ENCODE peak calls at places on chromosomes 16 and 17, in four cellular contexts. One of them, this sample, is unnamed.

GRCh38 chr17:16005641-16006040 is 6.0 kb downstream of the TTC19 start:
- DNase-seq in cardiac muscle cell: no peak
- DNase-seq in foreskin fibroblast: peak; percentile 59
- DNase-seq in T47D: no peak
- DNase-seq in this sample: no peak

GRCh38 chr16:50021509-50021908 is 3.5 kb upstream of the CNEP1R1 start:
- DNase-seq in cardiac muscle cell: peak; percentile 27
- DNase-seq in T47D: no peak
- DNase-seq in foreskin fibroblast: no peak
- DNase-seq in this sample: no peak

GRCh38 chr17:29722411-29723198 is 99.9 kb upstream of the CORO6 start:
- DNase-seq in foreskin fibroblast: peak; percentile 81
- DNase-seq in cardiac muscle cell: peak; percentile 98
- DNase-seq in T47D: no peak
- DNase-seq in this sample: peak; percentile 87

GRCh38 chr17:74798239-74798707 is 22.1 kb upstream of the NAT9 start:
- DNase-seq in T47D: no peak
- DNase-seq in foreskin fibroblast: peak; percentile 56
- DNase-seq in cardiac muscle cell: no peak
- DNase-seq in this sample: no peak

GRCh38 chr17:6706996-6707395 is 6.2 kb downstream of the SLC13A5 start:
- DNase-seq in foreskin fibroblast: no peak
- DNase-seq in T47D: no peak
- DNase-seq in cardiac muscle cell: no peak
- DNase-seq in this sample: no peak

GRCh38 chr17:50583636-50584035 is 23.1 kb downstream of the CACNA1G start:
- DNase-seq in cardiac muscle cell: no peak
- DNase-seq in foreskin fibroblast: no peak
- DNase-seq in T47D: no peak
- DNase-seq in this sample: no peak

GRCh38 chr17:59840908-59841666 is 51.7 kb downstream of the TUBD1 start:
- DNase-seq in foreskin fibroblast: peak; percentile 38
- DNase-seq in cardiac muscle cell: peak; percentile 79
- DNase-seq in T47D: no peak
- DNase-seq in this sample: no peak

GRCh38 chr16:67655363-67655762 is 4.7 kb downstream of the ACD start:
- DNase-seq in foreskin fibroblast: no peak
- DNase-seq in T47D: no peak
- DNase-seq in cardiac muscle cell: no peak
- DNase-seq in this sample: peak; percentile 16

GRCh38 chr17:9215465-9215864 is 194.2 kb downstream of the NTN1 start:
- DNase-seq in T47D: no peak
- DNase-seq in foreskin fibroblast: no peak
- DNase-seq in cardiac muscle cell: no peak
- DNase-seq in this sample: no peak

GRCh38 chr17:17511971-17512858 is 16.0 kb upstream of the RASD1 start:
- DNase-seq in T47D: no peak
- DNase-seq in foreskin fibroblast: peak; percentile 90
- DNase-seq in cardiac muscle cell: peak; percentile 88
- DNase-seq in this sample: no peak

GRCh38 chr16:54633943-54634362 is 296.7 kb upstream of the IRX5 start:
- DNase-seq in cardiac muscle cell: peak; percentile 13
- DNase-seq in T47D: no peak
- DNase-seq in foreskin fibroblast: peak; percentile 1
- DNase-seq in this sample: no peak

GRCh38 chr17:32348483-32348800 is 1.5 kb upstream of the ZNF207 start:
- DNase-seq in foreskin fibroblast: no peak
- DNase-seq in cardiac muscle cell: no peak
- DNase-seq in T47D: no peak
- DNase-seq in this sample: no peak

GRCh38 chr17:41565338-41565737 is 6.5 kb downstream of the KRT9 start:
- DNase-seq in T47D: no peak
- DNase-seq in foreskin fibroblast: no peak
- DNase-seq in cardiac muscle cell: no peak
- DNase-seq in this sample: no peak

GRCh38 chr16:81495321-81496234 is 51.0 kb downstream of the CMIP start:
- DNase-seq in T47D: no peak
- DNase-seq in cardiac muscle cell: no peak
- DNase-seq in foreskin fibroblast: no peak
- DNase-seq in this sample: no peak

GRCh38 chr17:60740584-60740983 is 62.9 kb downstream of the BCAS3 start:
- DNase-seq in cardiac muscle cell: no peak
- DNase-seq in foreskin fibroblast: no peak
- DNase-seq in T47D: no peak
- DNase-seq in this sample: no peak

GRCh38 chr17:39841202-39841601 is 22.9 kb downstream of the IKZF3 start:
- DNase-seq in foreskin fibroblast: no peak
- DNase-seq in cardiac muscle cell: no peak
- DNase-seq in T47D: no peak
- DNase-seq in this sample: no peak

GRCh38 chr17:81037026-81037782 is 2.3 kb downstream of the BAIAP2 start:
- DNase-seq in foreskin fibroblast: no peak
- DNase-seq in T47D: peak; percentile 97
- DNase-seq in cardiac muscle cell: no peak
- DNase-seq in this sample: no peak

GRCh38 chr17:32833076-32833475 is 43.8 kb downstream of the MYO1D start:
- DNase-seq in T47D: no peak
- DNase-seq in cardiac muscle cell: no peak
- DNase-seq in foreskin fibroblast: no peak
- DNase-seq in this sample: no peak

GRCh38 chr17:76714822-76715461 is 4.2 kb upstream of the MXRA7 start:
- DNase-seq in foreskin fibroblast: peak; percentile 80
- DNase-seq in T47D: no peak
- DNase-seq in cardiac muscle cell: peak; percentile 70
- DNase-seq in this sample: peak; percentile 77

GRCh38 chr16:15777533-15778203 is 79.2 kb downstream of the MYH11 start:
- DNase-seq in foreskin fibroblast: peak; percentile 66
- DNase-seq in T47D: peak; percentile 36
- DNase-seq in cardiac muscle cell: peak; percentile 75
- DNase-seq in this sample: no peak

GRCh38 chr16:13680021-13680672 is 239.8 kb upstream of the ERCC4 start:
- DNase-seq in T47D: no peak
- DNase-seq in cardiac muscle cell: no peak
- DNase-seq in foreskin fibroblast: no peak
- DNase-seq in this sample: no peak

GRCh38 chr17:63399856-63400255 is 46.2 kb downstream of the CYB561 start:
- DNase-seq in T47D: no peak
- DNase-seq in foreskin fibroblast: peak; percentile 81
- DNase-seq in cardiac muscle cell: peak; percentile 73
- DNase-seq in this sample: no peak

GRCh38 chr17:16363749-16364536 is 10.7 kb upstream of the CENPV start:
- DNase-seq in cardiac muscle cell: peak; percentile 84
- DNase-seq in foreskin fibroblast: peak; percentile 86
- DNase-seq in T47D: no peak
- DNase-seq in this sample: peak; percentile 80

GRCh38 chr17:29110372-29110757 is 67.4 kb downstream of the PIPOX start:
- DNase-seq in T47D: no peak
- DNase-seq in foreskin fibroblast: no peak
- DNase-seq in cardiac muscle cell: no peak
- DNase-seq in this sample: no peak

GRCh38 chr16:10349851-10350250 is 36.0 kb upstream of the ATF7IP2 start:
- DNase-seq in cardiac muscle cell: no peak
- DNase-seq in T47D: no peak
- DNase-seq in foreskin fibroblast: no peak
- DNase-seq in this sample: no peak

GRCh38 chr16:75789237-75789636 is 62.9 kb upstream of the CPHXL start:
- DNase-seq in foreskin fibroblast: peak; percentile 62
- DNase-seq in cardiac muscle cell: peak; percentile 61
- DNase-seq in T47D: peak; percentile 64
- DNase-seq in this sample: peak; percentile 54

GRCh38 chr17:43669971-43670644 is 8.4 kb upstream of the MEOX1 start:
- DNase-seq in foreskin fibroblast: no peak
- DNase-seq in cardiac muscle cell: no peak
- DNase-seq in T47D: no peak
- DNase-seq in this sample: no peak

GRCh38 chr17:42673885-42674754 is 2.7 kb downstream of the PLEKHH3 start:
- DNase-seq in foreskin fibroblast: peak; percentile 66
- DNase-seq in T47D: peak; percentile 89
- DNase-seq in cardiac muscle cell: peak; percentile 89
- DNase-seq in this sample: peak; percentile 87

GRCh38 chr16:81926036-81926435 is 85.2 kb downstream of the SDR42E1 start:
- DNase-seq in cardiac muscle cell: no peak
- DNase-seq in foreskin fibroblast: no peak
- DNase-seq in T47D: no peak
- DNase-seq in this sample: no peak

GRCh38 chr16:51359141-51359960 is 208.3 kb upstream of the SALL1 start:
- DNase-seq in T47D: no peak
- DNase-seq in foreskin fibroblast: peak; percentile 51
- DNase-seq in cardiac muscle cell: no peak
- DNase-seq in this sample: no peak

GRCh38 chr16:79658301-79659001 is 57.9 kb upstream of the MAF start:
- DNase-seq in cardiac muscle cell: peak; percentile 84
- DNase-seq in T47D: no peak
- DNase-seq in foreskin fibroblast: peak; percentile 65
- DNase-seq in this sample: no peak

GRCh38 chr17:64491034-64491860 is 5.6 kb downstream of the POLG2 start:
- DNase-seq in cardiac muscle cell: peak; percentile 67
- DNase-seq in T47D: no peak
- DNase-seq in foreskin fibroblast: peak; percentile 65
- DNase-seq in this sample: peak; percentile 61

GRCh38 chr17:28078443-28079229 is 36.2 kb downstream of the NLK start:
- DNase-seq in cardiac muscle cell: peak; percentile 34
- DNase-seq in foreskin fibroblast: no peak
- DNase-seq in T47D: no peak
- DNase-seq in this sample: no peak

GRCh38 chr16:368388-369158 is 1.8 kb downstream of the MRPL28 start:
- DNase-seq in foreskin fibroblast: no peak
- DNase-seq in T47D: no peak
- DNase-seq in cardiac muscle cell: no peak
- DNase-seq in this sample: no peak

GRCh38 chr17:69430488-69430887 is 16.0 kb downstream of the MAP2K6 start:
- DNase-seq in cardiac muscle cell: peak; percentile 38
- DNase-seq in foreskin fibroblast: no peak
- DNase-seq in T47D: no peak
- DNase-seq in this sample: no peak

This sample was measured in B cell.